ENCODE peak calls at places on chromosomes 13 and 19, in five cellular contexts. M, T, L, Q and J are unnamed samples.

GRCh38 chr19:31962565-31962996 is 382.8 kb upstream of the ZNF507 start:
- DNase-seq in M (no peak), T (no peak), L (peak), Q (no peak), J (no peak)

GRCh38 chr19:3679138-3679537 is 21.1 kb downstream of the PIP5K1C start:
- DNase-seq in M (no peak), T (no peak), L (no peak), Q (no peak), J (no peak)

GRCh38 chr13:69274231-69274630 is 833.4 kb upstream of the ATXN8OS start:
- DNase-seq in M (no peak), T (no peak), L (no peak), Q (no peak), J (no peak)

GRCh38 chr13:109344552-109345157 is 441.7 kb downstream of the IRS2 start:
- DNase-seq in M (no peak), T (no peak), L (no peak), Q (no peak), J (no peak)

GRCh38 chr19:57934820-57935665 is at the start of gene ZNF418:
- DNase-seq in M (peak), T (peak), L (peak), Q (peak), J (peak)

GRCh38 chr13:44131069-44131614 is 242.5 kb upstream of the SERP2 start:
- DNase-seq in M (no peak), T (no peak), L (no peak), Q (no peak), J (no peak)

GRCh38 chr19:3459322-3459881 is 20.9 kb downstream of the SMIM24 start:
- DNase-seq in M (no peak), T (peak), L (peak), Q (peak), J (no peak)

GRCh38 chr19:45163751-45164150 is 3.0 kb upstream of the NKPD1 start:
- DNase-seq in M (no peak), T (no peak), L (no peak), Q (no peak), J (no peak)

GRCh38 chr13:60654405-60654804 is 257.4 kb downstream of the TDRD3 start:
- DNase-seq in M (no peak), T (peak), L (peak), Q (peak), J (no peak)

GRCh38 chr19:17441241-17442135 is 7.0 kb downstream of the TMEM221 start:
- DNase-seq in M (no peak), T (peak), L (peak), Q (no peak), J (no peak)

GRCh38 chr19:10271543-10272086 is 695 bp downstream of the ICAM1 start:
- DNase-seq in M (no peak), T (no peak), L (no peak), Q (no peak), J (peak)

GRCh38 chr13:109385161-109385560 is 401.2 kb downstream of the IRS2 start:
- DNase-seq in M (no peak), T (no peak), L (no peak), Q (no peak), J (no peak)

GRCh38 chr19:8110931-8111330 is 38.5 kb downstream of the FBN3 start:
- DNase-seq in M (no peak), T (no peak), L (no peak), Q (no peak), J (no peak)

GRCh38 chr13:99811067-99811715 is 160.4 kb downstream of the ZIC5 start:
- DNase-seq in M (no peak), T (no peak), L (no peak), Q (no peak), J (no peak)

GRCh38 chr19:34459614-34460013 is 21.9 kb upstream of the WTIP start:
- DNase-seq in M (no peak), T (no peak), L (no peak), Q (no peak), J (no peak)